ENCODE peak calls at places on chromosomes 12 and 14, in seven cellular contexts. One of them, this sample, is unnamed.

GRCh38 chr12:114407566-114408411 is 1.8 kb upstream of the TBX5 start:
- DNase-seq in Jurkat, Clone E6-1: no peak
- DNase-seq in stimulated activated CD8-positive, alpha-beta memory T cell treated with anti-CD3 and anti-CD28 coated beads, Interleukin-4, amount 100 ng/mL, for 24 hours: no peak
- DNase-seq in stimulated activated naive CD4-positive, alpha-beta T cell treated with Interleukin-2 at 50 U/mL for 16 hours: no peak
- DNase-seq in mucosa of gallbladder: no peak
- DNase-seq in iPS DF 19.7: no peak
- DNase-seq in fibroblast of villous mesenchyme: peak
- DNase-seq in this sample: no peak

GRCh38 chr12:16075887-16076286 is 164.8 kb downstream of the DERA start:
- DNase-seq in Jurkat, Clone E6-1: no peak
- DNase-seq in stimulated activated CD8-positive, alpha-beta memory T cell treated with anti-CD3 and anti-CD28 coated beads, Interleukin-4, amount 100 ng/mL, for 24 hours: no peak
- DNase-seq in stimulated activated naive CD4-positive, alpha-beta T cell treated with Interleukin-2 at 50 U/mL for 16 hours: no peak
- DNase-seq in mucosa of gallbladder: no peak
- DNase-seq in iPS DF 19.7: no peak
- DNase-seq in fibroblast of villous mesenchyme: no peak
- DNase-seq in this sample: no peak

GRCh38 chr14:69554500-69554899 is 20.2 kb downstream of the CCDC177 start:
- DNase-seq in Jurkat, Clone E6-1: no peak
- DNase-seq in stimulated activated CD8-positive, alpha-beta memory T cell treated with anti-CD3 and anti-CD28 coated beads, Interleukin-4, amount 100 ng/mL, for 24 hours: no peak
- DNase-seq in stimulated activated naive CD4-positive, alpha-beta T cell treated with Interleukin-2 at 50 U/mL for 16 hours: no peak
- DNase-seq in mucosa of gallbladder: peak
- DNase-seq in iPS DF 19.7: no peak
- DNase-seq in fibroblast of villous mesenchyme: no peak
- DNase-seq in this sample: no peak

GRCh38 chr14:36818794-36819384 is 157.2 kb downstream of the PAX9 start:
- DNase-seq in Jurkat, Clone E6-1: no peak
- DNase-seq in stimulated activated CD8-positive, alpha-beta memory T cell treated with anti-CD3 and anti-CD28 coated beads, Interleukin-4, amount 100 ng/mL, for 24 hours: no peak
- DNase-seq in stimulated activated naive CD4-positive, alpha-beta T cell treated with Interleukin-2 at 50 U/mL for 16 hours: no peak
- DNase-seq in mucosa of gallbladder: no peak
- DNase-seq in iPS DF 19.7: no peak
- DNase-seq in fibroblast of villous mesenchyme: no peak
- DNase-seq in this sample: no peak

GRCh38 chr12:65886996-65887395 is 62.7 kb downstream of the HMGA2 start:
- DNase-seq in Jurkat, Clone E6-1: no peak
- DNase-seq in stimulated activated CD8-positive, alpha-beta memory T cell treated with anti-CD3 and anti-CD28 coated beads, Interleukin-4, amount 100 ng/mL, for 24 hours: no peak
- DNase-seq in stimulated activated naive CD4-positive, alpha-beta T cell treated with Interleukin-2 at 50 U/mL for 16 hours: no peak
- DNase-seq in mucosa of gallbladder: no peak
- DNase-seq in iPS DF 19.7: no peak
- DNase-seq in fibroblast of villous mesenchyme: peak
- DNase-seq in this sample: no peak

GRCh38 chr14:28813810-28814209 is 47.2 kb downstream of the FOXG1 start:
- DNase-seq in Jurkat, Clone E6-1: no peak
- DNase-seq in stimulated activated CD8-positive, alpha-beta memory T cell treated with anti-CD3 and anti-CD28 coated beads, Interleukin-4, amount 100 ng/mL, for 24 hours: no peak
- DNase-seq in stimulated activated naive CD4-positive, alpha-beta T cell treated with Interleukin-2 at 50 U/mL for 16 hours: no peak
- DNase-seq in mucosa of gallbladder: no peak
- DNase-seq in iPS DF 19.7: no peak
- DNase-seq in fibroblast of villous mesenchyme: no peak
- DNase-seq in this sample: no peak

GRCh38 chr12:92927055-92927435 is 2.0 kb downstream of the EEA1 start:
- DNase-seq in Jurkat, Clone E6-1: peak
- DNase-seq in stimulated activated CD8-positive, alpha-beta memory T cell treated with anti-CD3 and anti-CD28 coated beads, Interleukin-4, amount 100 ng/mL, for 24 hours: peak
- DNase-seq in stimulated activated naive CD4-positive, alpha-beta T cell treated with Interleukin-2 at 50 U/mL for 16 hours: peak
- DNase-seq in mucosa of gallbladder: no peak
- DNase-seq in iPS DF 19.7: no peak
- DNase-seq in fibroblast of villous mesenchyme: no peak
- DNase-seq in this sample: peak

GRCh38 chr12:53949631-53950440 is 4.9 kb upstream of the HOXC12 start:
- DNase-seq in Jurkat, Clone E6-1: no peak
- DNase-seq in stimulated activated CD8-positive, alpha-beta memory T cell treated with anti-CD3 and anti-CD28 coated beads, Interleukin-4, amount 100 ng/mL, for 24 hours: no peak
- DNase-seq in stimulated activated naive CD4-positive, alpha-beta T cell treated with Interleukin-2 at 50 U/mL for 16 hours: no peak
- DNase-seq in mucosa of gallbladder: no peak
- DNase-seq in iPS DF 19.7: no peak
- DNase-seq in fibroblast of villous mesenchyme: no peak
- DNase-seq in this sample: no peak

GRCh38 chr12:121227294-121227693 is 17.4 kb downstream of the P2RX4 start:
- DNase-seq in Jurkat, Clone E6-1: no peak
- DNase-seq in stimulated activated CD8-positive, alpha-beta memory T cell treated with anti-CD3 and anti-CD28 coated beads, Interleukin-4, amount 100 ng/mL, for 24 hours: no peak
- DNase-seq in stimulated activated naive CD4-positive, alpha-beta T cell treated with Interleukin-2 at 50 U/mL for 16 hours: no peak
- DNase-seq in mucosa of gallbladder: peak
- DNase-seq in iPS DF 19.7: no peak
- DNase-seq in fibroblast of villous mesenchyme: no peak
- DNase-seq in this sample: no peak

GRCh38 chr12:25924535-25925001 is 33.9 kb upstream of the RASSF8 start:
- DNase-seq in Jurkat, Clone E6-1: no peak
- DNase-seq in stimulated activated CD8-positive, alpha-beta memory T cell treated with anti-CD3 and anti-CD28 coated beads, Interleukin-4, amount 100 ng/mL, for 24 hours: no peak
- DNase-seq in stimulated activated naive CD4-positive, alpha-beta T cell treated with Interleukin-2 at 50 U/mL for 16 hours: no peak
- DNase-seq in mucosa of gallbladder: no peak
- DNase-seq in iPS DF 19.7: no peak
- DNase-seq in fibroblast of villous mesenchyme: peak
- DNase-seq in this sample: no peak

GRCh38 chr12:102484017-102484731 is 3.8 kb upstream of the IGF1 start:
- DNase-seq in Jurkat, Clone E6-1: peak
- DNase-seq in stimulated activated CD8-positive, alpha-beta memory T cell treated with anti-CD3 and anti-CD28 coated beads, Interleukin-4, amount 100 ng/mL, for 24 hours: peak
- DNase-seq in stimulated activated naive CD4-positive, alpha-beta T cell treated with Interleukin-2 at 50 U/mL for 16 hours: peak
- DNase-seq in mucosa of gallbladder: peak
- DNase-seq in iPS DF 19.7: peak
- DNase-seq in fibroblast of villous mesenchyme: peak
- DNase-seq in this sample: no peak

GRCh38 chr14:72892103-72892878 is 1.6 kb downstream of the DPF3 start:
- DNase-seq in Jurkat, Clone E6-1: no peak
- DNase-seq in stimulated activated CD8-positive, alpha-beta memory T cell treated with anti-CD3 and anti-CD28 coated beads, Interleukin-4, amount 100 ng/mL, for 24 hours: no peak
- DNase-seq in stimulated activated naive CD4-positive, alpha-beta T cell treated with Interleukin-2 at 50 U/mL for 16 hours: peak
- DNase-seq in mucosa of gallbladder: no peak
- DNase-seq in iPS DF 19.7: no peak
- DNase-seq in fibroblast of villous mesenchyme: peak
- DNase-seq in this sample: no peak

GRCh38 chr12:58029260-58029659 is 87.9 kb downstream of the ATP23 start:
- DNase-seq in Jurkat, Clone E6-1: no peak
- DNase-seq in stimulated activated CD8-positive, alpha-beta memory T cell treated with anti-CD3 and anti-CD28 coated beads, Interleukin-4, amount 100 ng/mL, for 24 hours: no peak
- DNase-seq in stimulated activated naive CD4-positive, alpha-beta T cell treated with Interleukin-2 at 50 U/mL for 16 hours: no peak
- DNase-seq in mucosa of gallbladder: no peak
- DNase-seq in iPS DF 19.7: no peak
- DNase-seq in fibroblast of villous mesenchyme: no peak
- DNase-seq in this sample: no peak

GRCh38 chr12:2339022-2339431 is 286.2 kb downstream of the CACNA1C start:
- DNase-seq in Jurkat, Clone E6-1: no peak
- DNase-seq in stimulated activated CD8-positive, alpha-beta memory T cell treated with anti-CD3 and anti-CD28 coated beads, Interleukin-4, amount 100 ng/mL, for 24 hours: no peak
- DNase-seq in stimulated activated naive CD4-positive, alpha-beta T cell treated with Interleukin-2 at 50 U/mL for 16 hours: no peak
- DNase-seq in mucosa of gallbladder: peak
- DNase-seq in iPS DF 19.7: no peak
- DNase-seq in fibroblast of villous mesenchyme: peak
- DNase-seq in this sample: no peak

GRCh38 chr14:65225299-65226159 is 123.2 kb upstream of the MAX start:
- DNase-seq in Jurkat, Clone E6-1: no peak
- DNase-seq in stimulated activated CD8-positive, alpha-beta memory T cell treated with anti-CD3 and anti-CD28 coated beads, Interleukin-4, amount 100 ng/mL, for 24 hours: no peak
- DNase-seq in stimulated activated naive CD4-positive, alpha-beta T cell treated with Interleukin-2 at 50 U/mL for 16 hours: no peak
- DNase-seq in mucosa of gallbladder: no peak
- DNase-seq in iPS DF 19.7: no peak
- DNase-seq in fibroblast of villous mesenchyme: no peak
- DNase-seq in this sample: no peak

GRCh38 chr12:92356405-92356804 is 210.8 kb upstream of the BTG1 start:
- DNase-seq in Jurkat, Clone E6-1: peak
- DNase-seq in stimulated activated CD8-positive, alpha-beta memory T cell treated with anti-CD3 and anti-CD28 coated beads, Interleukin-4, amount 100 ng/mL, for 24 hours: no peak
- DNase-seq in stimulated activated naive CD4-positive, alpha-beta T cell treated with Interleukin-2 at 50 U/mL for 16 hours: no peak
- DNase-seq in mucosa of gallbladder: no peak
- DNase-seq in iPS DF 19.7: no peak
- DNase-seq in fibroblast of villous mesenchyme: no peak
- DNase-seq in this sample: no peak

GRCh38 chr14:96681826-96682225 is 115.4 kb upstream of the VRK1 start:
- DNase-seq in Jurkat, Clone E6-1: no peak
- DNase-seq in stimulated activated CD8-positive, alpha-beta memory T cell treated with anti-CD3 and anti-CD28 coated beads, Interleukin-4, amount 100 ng/mL, for 24 hours: no peak
- DNase-seq in stimulated activated naive CD4-positive, alpha-beta T cell treated with Interleukin-2 at 50 U/mL for 16 hours: no peak
- DNase-seq in mucosa of gallbladder: no peak
- DNase-seq in iPS DF 19.7: no peak
- DNase-seq in fibroblast of villous mesenchyme: no peak
- DNase-seq in this sample: no peak

GRCh38 chr12:131209082-131210070 is 255.7 kb downstream of the ADGRD1 start:
- DNase-seq in Jurkat, Clone E6-1: no peak
- DNase-seq in stimulated activated CD8-positive, alpha-beta memory T cell treated with anti-CD3 and anti-CD28 coated beads, Interleukin-4, amount 100 ng/mL, for 24 hours: no peak
- DNase-seq in stimulated activated naive CD4-positive, alpha-beta T cell treated with Interleukin-2 at 50 U/mL for 16 hours: no peak
- DNase-seq in mucosa of gallbladder: no peak
- DNase-seq in iPS DF 19.7: no peak
- DNase-seq in fibroblast of villous mesenchyme: no peak
- DNase-seq in this sample: no peak

GRCh38 chr12:40446385-40446784 is 221.6 kb downstream of the LRRK2 start:
- DNase-seq in Jurkat, Clone E6-1: peak
- DNase-seq in stimulated activated CD8-positive, alpha-beta memory T cell treated with anti-CD3 and anti-CD28 coated beads, Interleukin-4, amount 100 ng/mL, for 24 hours: no peak
- DNase-seq in stimulated activated naive CD4-positive, alpha-beta T cell treated with Interleukin-2 at 50 U/mL for 16 hours: no peak
- DNase-seq in mucosa of gallbladder: no peak
- DNase-seq in iPS DF 19.7: no peak
- DNase-seq in fibroblast of villous mesenchyme: peak
- DNase-seq in this sample: no peak

GRCh38 chr12:64998327-64999156 is 122.6 kb downstream of the WIF1 start:
- DNase-seq in Jurkat, Clone E6-1: no peak
- DNase-seq in stimulated activated CD8-positive, alpha-beta memory T cell treated with anti-CD3 and anti-CD28 coated beads, Interleukin-4, amount 100 ng/mL, for 24 hours: no peak
- DNase-seq in stimulated activated naive CD4-positive, alpha-beta T cell treated with Interleukin-2 at 50 U/mL for 16 hours: no peak
- DNase-seq in mucosa of gallbladder: no peak
- DNase-seq in iPS DF 19.7: no peak
- DNase-seq in fibroblast of villous mesenchyme: no peak
- DNase-seq in this sample: no peak

GRCh38 chr14:63896278-63896720 is 43.5 kb downstream of the SYNE2 start:
- DNase-seq in Jurkat, Clone E6-1: no peak
- DNase-seq in stimulated activated CD8-positive, alpha-beta memory T cell treated with anti-CD3 and anti-CD28 coated beads, Interleukin-4, amount 100 ng/mL, for 24 hours: no peak
- DNase-seq in stimulated activated naive CD4-positive, alpha-beta T cell treated with Interleukin-2 at 50 U/mL for 16 hours: no peak
- DNase-seq in mucosa of gallbladder: peak
- DNase-seq in iPS DF 19.7: no peak
- DNase-seq in fibroblast of villous mesenchyme: peak
- DNase-seq in this sample: no peak

GRCh38 chr12:58815235-58815634 is 105.1 kb downstream of the LRIG3 start:
- DNase-seq in Jurkat, Clone E6-1: no peak
- DNase-seq in stimulated activated CD8-positive, alpha-beta memory T cell treated with anti-CD3 and anti-CD28 coated beads, Interleukin-4, amount 100 ng/mL, for 24 hours: no peak
- DNase-seq in stimulated activated naive CD4-positive, alpha-beta T cell treated with Interleukin-2 at 50 U/mL for 16 hours: no peak
- DNase-seq in mucosa of gallbladder: no peak
- DNase-seq in iPS DF 19.7: no peak
- DNase-seq in fibroblast of villous mesenchyme: no peak
- DNase-seq in this sample: no peak

GRCh38 chr12:27814411-27814810 is 34.4 kb upstream of the MANSC4 start:
- DNase-seq in Jurkat, Clone E6-1: no peak
- DNase-seq in stimulated activated CD8-positive, alpha-beta memory T cell treated with anti-CD3 and anti-CD28 coated beads, Interleukin-4, amount 100 ng/mL, for 24 hours: no peak
- DNase-seq in stimulated activated naive CD4-positive, alpha-beta T cell treated with Interleukin-2 at 50 U/mL for 16 hours: no peak
- DNase-seq in mucosa of gallbladder: no peak
- DNase-seq in iPS DF 19.7: no peak
- DNase-seq in fibroblast of villous mesenchyme: peak
- DNase-seq in this sample: no peak

GRCh38 chr14:76256545-76256944 is 104.8 kb downstream of the GPATCH2L start:
- DNase-seq in Jurkat, Clone E6-1: no peak
- DNase-seq in stimulated activated CD8-positive, alpha-beta memory T cell treated with anti-CD3 and anti-CD28 coated beads, Interleukin-4, amount 100 ng/mL, for 24 hours: no peak
- DNase-seq in stimulated activated naive CD4-positive, alpha-beta T cell treated with Interleukin-2 at 50 U/mL for 16 hours: no peak
- DNase-seq in mucosa of gallbladder: no peak
- DNase-seq in iPS DF 19.7: no peak
- DNase-seq in fibroblast of villous mesenchyme: no peak
- DNase-seq in this sample: no peak

GRCh38 chr12:114726092-114726710 is 42.2 kb upstream of the TBX3 start:
- DNase-seq in Jurkat, Clone E6-1: no peak
- DNase-seq in stimulated activated CD8-positive, alpha-beta memory T cell treated with anti-CD3 and anti-CD28 coated beads, Interleukin-4, amount 100 ng/mL, for 24 hours: no peak
- DNase-seq in stimulated activated naive CD4-positive, alpha-beta T cell treated with Interleukin-2 at 50 U/mL for 16 hours: no peak
- DNase-seq in mucosa of gallbladder: no peak
- DNase-seq in iPS DF 19.7: no peak
- DNase-seq in fibroblast of villous mesenchyme: no peak
- DNase-seq in this sample: no peak

GRCh38 chr12:117236456-117237001 is 46.3 kb upstream of the FBXO21 start:
- DNase-seq in Jurkat, Clone E6-1: peak
- DNase-seq in stimulated activated CD8-positive, alpha-beta memory T cell treated with anti-CD3 and anti-CD28 coated beads, Interleukin-4, amount 100 ng/mL, for 24 hours: peak
- DNase-seq in stimulated activated naive CD4-positive, alpha-beta T cell treated with Interleukin-2 at 50 U/mL for 16 hours: peak
- DNase-seq in mucosa of gallbladder: peak
- DNase-seq in iPS DF 19.7: peak
- DNase-seq in fibroblast of villous mesenchyme: peak
- DNase-seq in this sample: no peak

GRCh38 chr12:40602562-40602961 is 89.7 kb upstream of the CNTN1 start:
- DNase-seq in Jurkat, Clone E6-1: no peak
- DNase-seq in stimulated activated CD8-positive, alpha-beta memory T cell treated with anti-CD3 and anti-CD28 coated beads, Interleukin-4, amount 100 ng/mL, for 24 hours: no peak
- DNase-seq in stimulated activated naive CD4-positive, alpha-beta T cell treated with Interleukin-2 at 50 U/mL for 16 hours: no peak
- DNase-seq in mucosa of gallbladder: no peak
- DNase-seq in iPS DF 19.7: no peak
- DNase-seq in fibroblast of villous mesenchyme: no peak
- DNase-seq in this sample: no peak

GRCh38 chr14:77738559-77739250 is 22.3 kb downstream of the SNW1 start:
- DNase-seq in Jurkat, Clone E6-1: no peak
- DNase-seq in stimulated activated CD8-positive, alpha-beta memory T cell treated with anti-CD3 and anti-CD28 coated beads, Interleukin-4, amount 100 ng/mL, for 24 hours: no peak
- DNase-seq in stimulated activated naive CD4-positive, alpha-beta T cell treated with Interleukin-2 at 50 U/mL for 16 hours: peak
- DNase-seq in mucosa of gallbladder: no peak
- DNase-seq in iPS DF 19.7: no peak
- DNase-seq in fibroblast of villous mesenchyme: peak
- DNase-seq in this sample: no peak

GRCh38 chr12:64946132-64946829 is 121.8 kb downstream of the TBC1D30 start:
- DNase-seq in Jurkat, Clone E6-1: no peak
- DNase-seq in stimulated activated CD8-positive, alpha-beta memory T cell treated with anti-CD3 and anti-CD28 coated beads, Interleukin-4, amount 100 ng/mL, for 24 hours: no peak
- DNase-seq in stimulated activated naive CD4-positive, alpha-beta T cell treated with Interleukin-2 at 50 U/mL for 16 hours: no peak
- DNase-seq in mucosa of gallbladder: peak
- DNase-seq in iPS DF 19.7: no peak
- DNase-seq in fibroblast of villous mesenchyme: no peak
- DNase-seq in this sample: no peak

GRCh38 chr14:103744621-103745395 is 29.2 kb downstream of the ZFYVE21 start:
- DNase-seq in Jurkat, Clone E6-1: no peak
- DNase-seq in stimulated activated CD8-positive, alpha-beta memory T cell treated with anti-CD3 and anti-CD28 coated beads, Interleukin-4, amount 100 ng/mL, for 24 hours: no peak
- DNase-seq in stimulated activated naive CD4-positive, alpha-beta T cell treated with Interleukin-2 at 50 U/mL for 16 hours: no peak
- DNase-seq in mucosa of gallbladder: no peak
- DNase-seq in iPS DF 19.7: no peak
- DNase-seq in fibroblast of villous mesenchyme: no peak
- DNase-seq in this sample: no peak

GRCh38 chr14:101506211-101506920 is 54.9 kb upstream of the DIO3 start:
- DNase-seq in Jurkat, Clone E6-1: no peak
- DNase-seq in stimulated activated CD8-positive, alpha-beta memory T cell treated with anti-CD3 and anti-CD28 coated beads, Interleukin-4, amount 100 ng/mL, for 24 hours: no peak
- DNase-seq in stimulated activated naive CD4-positive, alpha-beta T cell treated with Interleukin-2 at 50 U/mL for 16 hours: no peak
- DNase-seq in mucosa of gallbladder: no peak
- DNase-seq in iPS DF 19.7: no peak
- DNase-seq in fibroblast of villous mesenchyme: no peak
- DNase-seq in this sample: no peak

GRCh38 chr12:25983625-25984024 is 25.1 kb downstream of the RASSF8 start:
- DNase-seq in Jurkat, Clone E6-1: no peak
- DNase-seq in stimulated activated CD8-positive, alpha-beta memory T cell treated with anti-CD3 and anti-CD28 coated beads, Interleukin-4, amount 100 ng/mL, for 24 hours: no peak
- DNase-seq in stimulated activated naive CD4-positive, alpha-beta T cell treated with Interleukin-2 at 50 U/mL for 16 hours: no peak
- DNase-seq in mucosa of gallbladder: no peak
- DNase-seq in iPS DF 19.7: no peak
- DNase-seq in fibroblast of villous mesenchyme: no peak
- DNase-seq in this sample: no peak

GRCh38 chr12:70839544-70839943 is 81.0 kb downstream of the PTPRR start:
- DNase-seq in Jurkat, Clone E6-1: no peak
- DNase-seq in stimulated activated CD8-positive, alpha-beta memory T cell treated with anti-CD3 and anti-CD28 coated beads, Interleukin-4, amount 100 ng/mL, for 24 hours: no peak
- DNase-seq in stimulated activated naive CD4-positive, alpha-beta T cell treated with Interleukin-2 at 50 U/mL for 16 hours: no peak
- DNase-seq in mucosa of gallbladder: no peak
- DNase-seq in iPS DF 19.7: no peak
- DNase-seq in fibroblast of villous mesenchyme: no peak
- DNase-seq in this sample: no peak

GRCh38 chr12:81639196-81639595 is 120.0 kb downstream of the PPFIA2 start:
- DNase-seq in Jurkat, Clone E6-1: no peak
- DNase-seq in stimulated activated CD8-positive, alpha-beta memory T cell treated with anti-CD3 and anti-CD28 coated beads, Interleukin-4, amount 100 ng/mL, for 24 hours: no peak
- DNase-seq in stimulated activated naive CD4-positive, alpha-beta T cell treated with Interleukin-2 at 50 U/mL for 16 hours: no peak
- DNase-seq in mucosa of gallbladder: no peak
- DNase-seq in iPS DF 19.7: no peak
- DNase-seq in fibroblast of villous mesenchyme: peak
- DNase-seq in this sample: no peak

GRCh38 chr14:88985654-88986053 is 161.2 kb downstream of the TTC8 start:
- DNase-seq in Jurkat, Clone E6-1: no peak
- DNase-seq in stimulated activated CD8-positive, alpha-beta memory T cell treated with anti-CD3 and anti-CD28 coated beads, Interleukin-4, amount 100 ng/mL, for 24 hours: no peak
- DNase-seq in stimulated activated naive CD4-positive, alpha-beta T cell treated with Interleukin-2 at 50 U/mL for 16 hours: no peak
- DNase-seq in mucosa of gallbladder: no peak
- DNase-seq in iPS DF 19.7: no peak
- DNase-seq in fibroblast of villous mesenchyme: peak
- DNase-seq in this sample: no peak

GRCh38 chr12:40697566-40698257 is 5.5 kb downstream of the CNTN1 start:
- DNase-seq in Jurkat, Clone E6-1: no peak
- DNase-seq in stimulated activated CD8-positive, alpha-beta memory T cell treated with anti-CD3 and anti-CD28 coated beads, Interleukin-4, amount 100 ng/mL, for 24 hours: no peak
- DNase-seq in stimulated activated naive CD4-positive, alpha-beta T cell treated with Interleukin-2 at 50 U/mL for 16 hours: no peak
- DNase-seq in mucosa of gallbladder: no peak
- DNase-seq in iPS DF 19.7: no peak
- DNase-seq in fibroblast of villous mesenchyme: no peak
- DNase-seq in this sample: no peak